ENCODE peak calls at places on chromosomes 6 and 20, in four cellular contexts. F, A, Z and M are unnamed samples.

GRCh38 chr6:35972471-35972985 is 51.6 kb upstream of the SRPK1 start:
- DNase-seq in A (no peak), F (no peak), Z (no peak), M (no peak)

GRCh38 chr6:165515963-165516624 is 146.9 kb downstream of the PDE10A start:
- DNase-seq in Z (peak), A (no peak), F (no peak), M (no peak)

GRCh38 chr6:125201961-125202729 is 48.6 kb downstream of the TPD52L1 start:
- DNase-seq in Z (peak), A (no peak), F (no peak), M (no peak)

GRCh38 chr6:149211046-149211571 is 106.4 kb upstream of the TAB2 start:
- DNase-seq in A (no peak), Z (peak), F (peak), M (peak)

GRCh38 chr20:63682384-63683139 is 13.9 kb upstream of the TNFRSF6B start:
- DNase-seq in F (no peak), A (peak), Z (peak), M (no peak)

GRCh38 chr6:35243386-35243958 is 16.1 kb upstream of the ZNF76 start:
- DNase-seq in F (no peak), A (no peak), Z (no peak), M (no peak)

GRCh38 chr6:107847844-107848802 is 24.0 kb upstream of the SCML4 start:
- DNase-seq in A (peak), F (peak), Z (peak), M (peak)

GRCh38 chr6:12555267-12555666 is 161.3 kb upstream of the PHACTR1 start:
- DNase-seq in F (no peak), A (no peak), Z (peak), M (no peak)

GRCh38 chr20:16476032-16476431 is 97.2 kb downstream of the KIF16B start:
- DNase-seq in Z (peak), A (no peak), F (peak), M (peak)

GRCh38 chr6:114030767-114031166 is 59.8 kb upstream of the HDAC2 start:
- DNase-seq in A (no peak), F (no peak), Z (no peak), M (no peak)

GRCh38 chr20:24693466-24694156 is 224.2 kb downstream of the SYNDIG1 start:
- DNase-seq in A (peak), Z (no peak), F (no peak), M (no peak)

GRCh38 chr6:79152269-79152737 is 74.2 kb upstream of the PHIP start:
- DNase-seq in Z (peak), F (no peak), A (no peak), M (no peak)

GRCh38 chr20:45798935-45799642 is 7.3 kb downstream of the DNTTIP1 start:
- DNase-seq in A (peak), F (no peak), Z (peak), M (peak)

GRCh38 chr6:1839315-1839714 is 229.6 kb downstream of the FOXC1 start:
- DNase-seq in F (no peak), A (no peak), Z (no peak), M (no peak)

GRCh38 chr6:158797331-158798202 is 21.6 kb downstream of the EZR start:
- DNase-seq in A (no peak), Z (peak), F (no peak), M (no peak)

GRCh38 chr6:100633096-100633766 is 168.5 kb upstream of the SIM1 start:
- DNase-seq in Z (peak), F (no peak), A (no peak), M (no peak)

GRCh38 chr6:43952746-43953145 is 174.5 kb downstream of the MRPL14 start:
- DNase-seq in A (no peak), F (no peak), Z (peak), M (peak)

GRCh38 chr6:40112350-40112749 is 178.1 kb upstream of the MOCS1 start:
- DNase-seq in A (no peak), F (no peak), Z (no peak), M (no peak)

GRCh38 chr6:108888052-108888451 is 39.8 kb downstream of the ARMC2 start:
- DNase-seq in F (no peak), A (no peak), Z (no peak), M (no peak)

GRCh38 chr20:46638367-46639274 is 12.6 kb downstream of the SLC13A3 start:
- DNase-seq in A (no peak), F (no peak), Z (no peak), M (no peak)

DNA sequence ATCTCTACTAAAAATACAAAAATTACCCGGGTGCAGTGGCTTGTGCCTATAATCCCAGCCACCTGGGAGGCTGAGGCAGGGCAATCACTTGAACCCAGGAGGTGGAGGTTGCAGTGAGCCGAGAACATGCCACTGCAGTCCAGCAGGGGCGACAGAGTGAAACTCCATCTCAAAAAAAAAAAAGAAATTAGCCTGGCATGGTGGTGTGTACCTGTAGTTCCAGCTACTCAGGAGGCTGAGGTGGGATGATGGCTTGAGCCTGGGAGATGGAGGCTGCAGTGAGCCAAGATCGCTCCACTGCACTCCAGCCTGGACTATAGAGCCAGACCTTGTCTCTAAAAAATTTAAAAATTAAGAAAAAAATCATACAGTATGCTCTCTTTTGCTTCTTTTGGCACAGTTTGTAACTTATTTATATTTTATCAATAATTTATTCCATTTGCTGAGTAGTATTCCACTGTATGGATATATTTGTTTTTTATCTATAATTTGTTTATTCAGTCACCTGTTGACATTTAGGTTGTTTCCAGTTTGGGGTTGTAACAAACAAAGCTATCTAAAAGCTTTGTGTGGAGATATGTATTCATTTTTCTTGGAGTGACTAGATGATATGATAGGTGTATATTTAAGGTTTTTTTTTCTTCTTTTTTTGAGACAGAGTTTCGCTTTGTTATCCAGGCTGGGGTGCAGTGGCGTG is 8.0 kb upstream of the MYBL2 start:
- DNase-seq in Z (no peak), A (no peak), F (no peak), M (no peak)
- TF ChIP-seq CTCF in Z (peak), A (no peak), F (peak), M (no peak)

DNA sequence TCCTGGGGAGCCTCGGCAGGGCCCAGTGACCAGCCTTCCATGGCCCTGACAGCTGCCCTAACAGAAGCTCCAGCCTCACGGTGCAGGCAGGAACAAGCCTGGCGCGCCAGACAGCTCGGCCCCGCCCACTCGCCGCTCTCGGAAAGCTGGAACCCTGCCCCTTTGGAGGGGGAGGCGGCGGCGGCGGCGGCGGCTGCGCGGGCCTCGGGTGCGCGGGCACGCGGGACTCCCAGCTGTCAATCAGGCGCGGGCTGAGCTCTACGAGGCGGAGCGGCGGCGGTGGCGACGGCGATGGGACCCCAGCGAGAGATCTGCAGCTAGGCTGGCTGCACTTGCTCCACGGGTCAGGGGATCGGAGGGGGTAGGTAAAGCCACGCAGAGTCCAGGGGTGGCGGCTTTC is at the start of gene NRSN1:
- DNase-seq in A (no peak), F (no peak), Z (no peak), M (no peak)
- H3K4me3 ChIP-seq in A (no peak), F (no peak), Z (no peak), M (no peak)

GRCh38 chr20:21796059-21796458 is 90.6 kb downstream of the PAX1 start:
- DNase-seq in Z (no peak), A (no peak), F (no peak), M (peak)
- TF ChIP-seq CTCF in Z (no peak), A (no peak), F (peak), M (peak)

DNA sequence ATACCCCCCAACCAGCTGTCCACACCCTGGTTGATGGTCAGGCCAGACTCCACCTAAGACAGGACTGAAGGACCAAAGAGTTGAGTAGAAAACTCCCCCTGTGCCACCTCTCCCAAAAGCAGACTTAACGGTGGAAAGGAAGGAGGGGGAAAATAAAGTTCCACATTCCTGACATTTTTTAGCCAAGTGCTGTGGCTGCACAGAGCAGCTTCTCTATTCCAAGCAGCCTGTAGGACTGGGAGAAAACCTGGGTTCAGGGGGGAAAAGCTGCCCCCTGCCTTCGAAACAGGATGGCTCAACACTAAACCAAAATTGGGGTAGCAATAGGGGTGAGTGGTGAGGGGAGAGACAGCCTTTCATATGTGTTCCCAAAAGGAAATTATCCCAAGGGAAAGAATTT is 3.6 kb downstream of the TRAM2 start:
- DNase-seq in F (no peak), A (no peak), Z (peak), M (no peak)
- H3K4me3 ChIP-seq in F (peak), A (no peak), Z (peak), M (no peak)

GRCh38 chr20:29876911-29877285 is 1380.6 kb upstream of the DEFB115 start:
- DNase-seq in Z (no peak), F (no peak), A (no peak), M (no peak)
- TF ChIP-seq CTCF in Z (no peak), F (no peak), A (no peak), M (no peak)

GRCh38 chr20:2838170-2838797 is 2.2 kb downstream of the PCED1A start:
- DNase-seq in A (no peak), F (peak), Z (no peak), M (peak)
- H3K4me3 ChIP-seq in A (no peak), F (no peak), Z (no peak), M (no peak)

GRCh38 chr20:3071610-3072529 is at the start of gene OXT:
- DNase-seq in A (peak), F (no peak), Z (no peak), M (no peak)

GRCh38 chr20:3068075-3068474 is 3.3 kb upstream of the OXT start:
- DNase-seq in A (no peak), F (no peak), Z (no peak), M (peak)

GRCh38 chr20:3071266-3071609 is 182 bp upstream of the OXT start:
- DNase-seq in F (no peak), A (no peak), Z (no peak), M (no peak)

GRCh38 chr20:3067139-3068009 is 4.0 kb upstream of the OXT start:
- DNase-seq in F (no peak), Z (no peak), A (no peak), M (peak)

GRCh38 chr20:3068986-3069900 is 2.2 kb upstream of the OXT start:
- DNase-seq in A (no peak), F (no peak), Z (no peak), M (peak)
- TF ChIP-seq CTCF in A (peak), F (peak), Z (no peak), M (peak)

GRCh38 chr6:106223300-106223930 is 102.1 kb downstream of the ATG5 start:
- DNase-seq in A (peak), Z (peak), F (peak), M (peak)

GRCh38 chr6:106226676-106227075 is 98.9 kb downstream of the ATG5 start:
- DNase-seq in F (no peak), A (no peak), Z (no peak), M (no peak)

GRCh38 chr6:106225581-106225980 is 100.0 kb downstream of the ATG5 start:
- DNase-seq in A (no peak), Z (no peak), F (no peak), M (no peak)

DNA sequence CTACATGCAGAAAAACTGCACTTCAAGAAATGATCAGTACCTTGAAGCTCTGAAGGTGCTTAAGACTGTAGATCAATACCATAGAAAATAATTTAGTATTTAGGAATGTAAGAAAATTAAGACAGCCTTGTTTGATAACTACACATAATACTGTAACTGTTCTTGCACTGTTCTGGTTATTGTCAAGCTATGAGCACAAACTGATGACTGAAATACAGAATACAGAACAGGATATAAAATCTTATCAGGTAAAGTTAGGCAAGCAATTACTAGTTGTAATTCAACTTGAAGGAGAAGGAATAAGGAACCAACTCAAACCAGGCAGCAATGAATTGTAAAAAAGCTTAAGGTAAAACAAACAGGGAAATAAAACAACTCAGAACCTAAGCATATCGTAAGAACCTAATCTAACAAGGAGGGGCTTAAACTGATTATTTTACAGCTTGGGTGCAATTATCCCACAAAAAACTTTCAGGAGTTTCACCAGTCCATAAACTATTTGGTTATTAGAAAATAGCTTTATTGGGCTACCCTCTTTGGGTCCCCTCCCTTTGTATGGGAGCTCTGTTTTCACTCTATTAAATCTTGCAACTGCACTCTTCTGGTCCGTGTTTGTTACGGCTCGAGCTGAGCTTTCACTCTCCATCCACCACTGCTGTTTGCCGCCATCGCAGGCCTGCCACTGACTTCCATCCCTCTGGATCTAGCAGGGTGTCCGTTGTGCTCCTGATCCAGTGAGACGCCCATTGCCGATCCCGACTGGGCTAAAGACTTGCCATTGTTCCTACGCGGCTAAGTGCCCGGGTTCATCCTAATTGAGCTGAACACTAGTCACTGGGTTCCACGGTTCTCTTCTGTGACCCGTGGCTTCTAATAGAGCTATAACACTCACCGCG is 97.7 kb downstream of the ATG5 start:
- DNase-seq in F (no peak), A (no peak), Z (no peak), M (no peak)
- H3K4me3 ChIP-seq in F (no peak), A (no peak), Z (no peak), M (no peak)

GRCh38 chr6:122360809-122361208 is 38.6 kb upstream of the HSF2 start:
- DNase-seq in Z (no peak), F (no peak), A (no peak), M (no peak)

GRCh38 chr6:122364084-122364483 is 35.4 kb upstream of the HSF2 start:
- DNase-seq in A (no peak), F (no peak), Z (no peak), M (no peak)

GRCh38 chr6:122365775-122366403 is 33.6 kb upstream of the HSF2 start:
- DNase-seq in Z (no peak), F (no peak), A (no peak), M (no peak)

GRCh38 chr6:122361314-122361979 is 38.0 kb upstream of the HSF2 start:
- DNase-seq in Z (no peak), A (no peak), F (no peak), M (no peak)
- TF ChIP-seq CTCF in Z (no peak), A (no peak), F (no peak), M (no peak)